ENCODE peak calls at places on chromosomes 7 and 10, in ten cellular contexts. M, O, G, J, V, I, L, C, S and X are unnamed samples.

GRCh38 chr10:11975795-11976194 is 66.8 kb downstream of the UPF2 start:
- DNase-seq in M (no peak), O (no peak), G (no peak), J (no peak), V (no peak), I (no peak), L (no peak), C (no peak), S (no peak), X (no peak)

GRCh38 chr10:133275683-133276092 is 980 bp downstream of the ADAM8 start:
- DNase-seq in M (peak), O (peak), G (no peak), J (no peak), V (no peak), I (peak), L (peak), C (no peak), S (no peak), X (no peak)

GRCh38 chr10:110657968-110658691 is 14.0 kb downstream of the RBM20 start:
- DNase-seq in M (no peak), O (no peak), G (no peak), J (no peak), V (no peak), I (no peak), L (no peak), C (no peak), S (no peak), X (no peak)

GRCh38 chr10:16993186-16993585 is 136.4 kb downstream of the CUBN start:
- DNase-seq in M (no peak), O (no peak), G (no peak), J (no peak), V (no peak), I (no peak), L (no peak), C (no peak), S (no peak), X (no peak)

GRCh38 chr10:133335238-133336122 is 1.2 kb downstream of the CALY start:
- DNase-seq in M (peak), O (peak), G (no peak), J (peak), V (no peak), I (peak), L (no peak), C (peak), S (no peak), X (no peak)

GRCh38 chr7:28759373-28760013 is 198.6 kb downstream of the TRIL start:
- DNase-seq in M (no peak), O (no peak), G (no peak), J (no peak), V (no peak), I (no peak), L (no peak), C (no peak), S (no peak), X (no peak)

GRCh38 chr7:33143996-33144718 is 14.8 kb downstream of the BBS9 start:
- DNase-seq in M (no peak), O (no peak), G (no peak), J (no peak), V (no peak), I (no peak), L (no peak), C (peak), S (no peak), X (no peak)

GRCh38 chr10:133144771-133145170 is 15.2 kb upstream of the KNDC1 start:
- DNase-seq in M (no peak), O (no peak), G (no peak), J (no peak), V (no peak), I (no peak), L (no peak), C (no peak), S (no peak), X (no peak)

GRCh38 chr7:77887567-77887966 is 89.0 kb downstream of the PHTF2 start:
- DNase-seq in M (no peak), O (no peak), G (no peak), J (no peak), V (no peak), I (no peak), L (no peak), C (peak), S (no peak), X (no peak)

GRCh38 chr10:62049815-62050626 is 148.5 kb downstream of the ARID5B start:
- DNase-seq in M (no peak), O (no peak), G (no peak), J (no peak), V (no peak), I (no peak), L (no peak), C (peak), S (no peak), X (no peak)

GRCh38 chr10:127071126-127071525 is 125.3 kb downstream of the INSYN2A start:
- DNase-seq in M (no peak), O (no peak), G (no peak), J (no peak), V (no peak), I (no peak), L (no peak), C (no peak), S (no peak), X (no peak)

GRCh38 chr7:82164813-82165212 is 278.8 kb downstream of the CACNA2D1 start:
- DNase-seq in M (no peak), O (no peak), G (no peak), J (no peak), V (no peak), I (no peak), L (no peak), C (peak), S (peak), X (no peak)

GRCh38 chr7:90568213-90568612 is 27.9 kb upstream of the CDK14 start:
- DNase-seq in M (no peak), O (no peak), G (no peak), J (no peak), V (no peak), I (no peak), L (no peak), C (no peak), S (no peak), X (no peak)

GRCh38 chr7:3399858-3400257 is 98.8 kb downstream of the SDK1 start:
- DNase-seq in M (no peak), O (no peak), G (peak), J (no peak), V (no peak), I (no peak), L (no peak), C (peak), S (no peak), X (no peak)

GRCh38 chr10:47190301-47190700 is 109.7 kb upstream of the GDF10 start:
- DNase-seq in M (no peak), O (no peak), G (no peak), J (no peak), V (no peak), I (no peak), L (no peak), C (no peak), S (no peak), X (no peak)

GRCh38 chr10:112553315-112553714 is 106.3 kb downstream of the VTI1A start:
- DNase-seq in M (no peak), O (no peak), G (no peak), J (no peak), V (no peak), I (no peak), L (no peak), C (no peak), S (no peak), X (no peak)

GRCh38 chr10:58818889-58819288 is 306.2 kb downstream of the BICC1 start:
- DNase-seq in M (no peak), O (no peak), G (no peak), J (no peak), V (no peak), I (no peak), L (no peak), C (peak), S (no peak), X (no peak)

GRCh38 chr10:119030421-119031250 is 1.1 kb downstream of the NANOS1 start:
- DNase-seq in M (peak), O (peak), G (peak), J (no peak), V (no peak), I (peak), L (peak), C (peak), S (no peak), X (peak)

GRCh38 chr10:132700168-132701098 is 85.5 kb downstream of the NKX6-2 start:
- DNase-seq in M (no peak), O (no peak), G (no peak), J (no peak), V (no peak), I (no peak), L (no peak), C (peak), S (no peak), X (no peak)

GRCh38 chr10:48390933-48391845 is 84.7 kb downstream of the MAPK8 start:
- DNase-seq in M (no peak), O (no peak), G (peak), J (no peak), V (no peak), I (no peak), L (peak), C (peak), S (no peak), X (no peak)

GRCh38 chr7:139286144-139286543 is 55.0 kb upstream of the FMC1 start:
- DNase-seq in M (no peak), O (no peak), G (no peak), J (no peak), V (no peak), I (no peak), L (no peak), C (no peak), S (no peak), X (no peak)

GRCh38 chr7:135855836-135856235 is 107.2 kb upstream of the FAM180A start:
- DNase-seq in M (no peak), O (no peak), G (no peak), J (no peak), V (no peak), I (no peak), L (no peak), C (no peak), S (no peak), X (no peak)